ENCODE peak calls at places on chromosomes 16 and 17, in ten cellular contexts. F is SW 1271; K is activated gamma-delta T cell treated with anti-CD3 and anti-CD28 coated beads, Interleukin-2, amount 50 U/mL, for 16 hours; C is psoas muscle; H is MCF 10A; P is NCI-H345; Q is stimulated activated CD4-positive, alpha-beta T cell treated with anti-CD3 and anti-CD28 coated beads, Interleukin-1b, Interleukin-23, amount 100 ng/mL, for 24 hours; O is AG20443; D is activated T-helper 1 cell treated with anti-CD3 and anti-CD28 coated beads, Interleukin-2, amount 50 U/mL, for 16 hours; X is pancreas. S is an unnamed sample.

GRCh38 chr16:54935411-54936085 is 4.9 kb downstream of the IRX5 start:
- DNase-seq in P (no peak), C (no peak), H (no peak), Q (no peak), O (no peak), F (no peak), X (no peak), D (no peak), K (no peak), S (no peak)

GRCh38 chr16:31464348-31464769 is 5.1 kb downstream of the ARMC5 start:
- DNase-seq in F (no peak), Q (no peak), K (no peak), H (no peak), C (no peak), D (no peak), X (no peak), O (no peak), P (no peak), S (no peak)

GRCh38 chr17:44044092-44044491 is 22.4 kb downstream of the LSM12 start:
- DNase-seq in X (no peak), P (no peak), K (no peak), D (no peak), Q (no peak), C (no peak), H (peak), O (peak), F (no peak), S (peak)

GRCh38 chr16:81928975-81929374 is 82.3 kb downstream of the SDR42E1 start:
- DNase-seq in Q (no peak), F (no peak), C (no peak), K (no peak), D (no peak), P (no peak), X (no peak), H (peak), O (no peak), S (no peak)

GRCh38 chr17:62808576-62808970 is 459 bp upstream of the MARCHF10 start:
- DNase-seq in X (no peak), D (no peak), H (no peak), Q (no peak), F (no peak), P (peak), O (no peak), K (no peak), C (no peak), S (no peak)

GRCh38 chr16:4323071-4323844 is 7.4 kb downstream of the GLIS2 start:
- DNase-seq in Q (no peak), X (peak), K (no peak), D (no peak), H (no peak), P (no peak), O (no peak), C (peak), F (no peak), S (no peak)

GRCh38 chr17:76382305-76382802 is 2.1 kb upstream of the SPHK1 start:
- DNase-seq in Q (no peak), D (no peak), H (no peak), K (no peak), P (no peak), F (no peak), O (peak), X (peak), C (no peak), S (no peak)

GRCh38 chr16:67654069-67654911 is 5.8 kb downstream of the ACD start:
- DNase-seq in K (no peak), Q (no peak), P (no peak), C (no peak), O (no peak), H (no peak), F (no peak), X (no peak), D (no peak), S (no peak)

GRCh38 chr16:68658974-68659360 is 13.9 kb downstream of the CDH3 start:
- DNase-seq in X (no peak), O (no peak), D (no peak), C (no peak), K (no peak), P (no peak), Q (no peak), H (no peak), F (no peak), S (no peak)

GRCh38 chr17:65763786-65764185 is 202.3 kb upstream of the AXIN2 start:
- DNase-seq in H (no peak), O (no peak), C (no peak), P (no peak), D (no peak), F (no peak), K (no peak), Q (no peak), X (no peak), S (no peak)

GRCh38 chr16:81945665-81946064 is 65.6 kb downstream of the SDR42E1 start:
- DNase-seq in H (no peak), O (peak), K (no peak), X (no peak), C (no peak), Q (no peak), D (no peak), F (no peak), P (no peak), S (no peak)

GRCh38 chr16:47370536-47370935 is 90.3 kb downstream of the ITFG1 start:
- DNase-seq in H (no peak), Q (no peak), P (no peak), O (no peak), C (no peak), X (no peak), D (no peak), F (no peak), K (no peak), S (no peak)

GRCh38 chr16:27826081-27826892 is 237.2 kb downstream of the GSG1L start:
- DNase-seq in X (peak), C (no peak), F (no peak), K (no peak), P (no peak), H (no peak), Q (no peak), O (no peak), D (no peak), S (no peak)

GRCh38 chr16:6035161-6035560 is 937.6 kb upstream of the EEF2KMT start:
- DNase-seq in P (no peak), F (no peak), Q (no peak), X (no peak), D (no peak), C (no peak), O (no peak), H (no peak), K (no peak), S (no peak)

GRCh38 chr16:1364510-1364909 is 12.8 kb downstream of the GNPTG start:
- DNase-seq in O (no peak), X (no peak), F (no peak), Q (no peak), D (no peak), K (no peak), C (peak), P (no peak), H (no peak), S (no peak)

GRCh38 chr17:75406222-75406615 is 741 bp upstream of the GRB2 start:
- DNase-seq in C (no peak), H (peak), O (no peak), K (no peak), Q (no peak), P (peak), F (no peak), X (no peak), D (no peak), S (peak)

GRCh38 chr16:53504665-53505064 is 1.7 kb upstream of the AKTIP start:
- DNase-seq in K (no peak), P (no peak), F (no peak), C (peak), O (no peak), D (peak), X (no peak), H (no peak), Q (no peak), S (no peak)

GRCh38 chr17:50219939-50220465 is 18.6 kb upstream of the COL1A1 start:
- DNase-seq in K (no peak), X (no peak), F (no peak), Q (no peak), O (peak), P (no peak), H (no peak), C (no peak), D (no peak), S (no peak)

GRCh38 chr17:67994827-67995567 is 1.3 kb downstream of the C17orf58 start:
- DNase-seq in X (no peak), H (peak), D (no peak), C (no peak), F (no peak), O (peak), K (no peak), Q (no peak), P (peak), S (peak)

GRCh38 chr16:72967941-72968340 is 80.0 kb downstream of the ZFHX3 start:
- DNase-seq in H (no peak), D (no peak), X (no peak), P (no peak), F (no peak), Q (no peak), O (no peak), C (no peak), K (no peak), S (no peak)

GRCh38 chr16:50173318-50173717 is 20.2 kb downstream of the TENT4B start:
- DNase-seq in H (no peak), P (no peak), K (no peak), C (no peak), Q (no peak), F (no peak), O (no peak), X (no peak), D (no peak), S (no peak)

GRCh38 chr17:27398691-27399090 is 57.6 kb upstream of the KSR1 start:
- DNase-seq in P (no peak), X (no peak), K (no peak), O (no peak), C (no peak), F (no peak), Q (no peak), D (no peak), H (no peak), S (no peak)

GRCh38 chr16:86104537-86105048 is 205.6 kb downstream of the IRF8 start:
- DNase-seq in D (no peak), K (no peak), H (no peak), O (no peak), X (no peak), P (no peak), C (no peak), F (no peak), Q (no peak), S (no peak)

GRCh38 chr16:28556914-28557320 is 3.2 kb downstream of the SGF29 start:
- DNase-seq in F (no peak), P (no peak), D (no peak), C (no peak), K (no peak), Q (no peak), X (no peak), O (no peak), H (no peak), S (no peak)

GRCh38 chr16:20387978-20388377 is 16.6 kb downstream of the PDILT start:
- DNase-seq in Q (no peak), X (no peak), D (no peak), K (no peak), P (no peak), O (no peak), C (no peak), H (no peak), F (no peak), S (no peak)

GRCh38 chr17:42798383-42799380 is at the start of the genes CNTD1 and COA3:
- DNase-seq in P (peak), K (peak), O (peak), D (peak), X (peak), Q (peak), C (peak), F (peak), H (peak), S (peak)

GRCh38 chr16:79336437-79337229 is 263.9 kb downstream of the MAF start:
- DNase-seq in Q (no peak), C (no peak), O (no peak), F (no peak), K (no peak), H (no peak), P (no peak), D (no peak), X (no peak), S (no peak)